ENCODE peak calls at places on chromosomes 12 and 14, in seven cellular contexts. N, X, H, U, G, O and Y are unnamed samples.

GRCh38 chr14:99263564-99264330 is 8.2 kb downstream of the BCL11B start:
- DNase-seq in N (no peak), X (no peak), H (no peak), U (no peak), G (no peak), O (no peak), Y (no peak)

GRCh38 chr12:130335517-130336392 is 1.9 kb upstream of the PIWIL1 start:
- DNase-seq in N (no peak), X (peak), H (peak), U (peak), G (peak), O (peak), Y (peak)

GRCh38 chr12:47361389-47362031 is 281.8 kb upstream of the AMIGO2 start:
- DNase-seq in N (no peak), X (no peak), H (no peak), U (no peak), G (peak), O (no peak), Y (no peak)

GRCh38 chr12:105968025-105968424 is 170.7 kb downstream of the NUAK1 start:
- DNase-seq in N (no peak), X (no peak), H (no peak), U (no peak), G (no peak), O (no peak), Y (no peak)

GRCh38 chr14:95274283-95274682 is 45.4 kb downstream of the CLMN start:
- DNase-seq in N (no peak), X (no peak), H (no peak), U (no peak), G (no peak), O (no peak), Y (no peak)

GRCh38 chr14:100083706-100084105 is 18.5 kb downstream of the EVL start:
- DNase-seq in N (no peak), X (no peak), H (peak), U (peak), G (no peak), O (no peak), Y (no peak)

GRCh38 chr12:52615208-52615868 is 3.0 kb downstream of the KRT73 start:
- DNase-seq in N (no peak), X (peak), H (peak), U (peak), G (no peak), O (no peak), Y (no peak)

GRCh38 chr12:122596838-122597237 is 69.8 kb downstream of the KNTC1 start:
- DNase-seq in N (no peak), X (no peak), H (no peak), U (no peak), G (no peak), O (no peak), Y (no peak)

GRCh38 chr12:47377414-47378221 is 297.9 kb upstream of the AMIGO2 start:
- DNase-seq in N (peak), X (peak), H (peak), U (peak), G (no peak), O (peak), Y (no peak)

GRCh38 chr12:116529048-116529447 is 30.1 kb upstream of the MAP1LC3B2 start:
- DNase-seq in N (no peak), X (peak), H (no peak), U (peak), G (no peak), O (no peak), Y (no peak)

GRCh38 chr14:61545716-61546455 is 149.4 kb upstream of the HIF1A start:
- DNase-seq in N (no peak), X (no peak), H (no peak), U (no peak), G (no peak), O (no peak), Y (no peak)

GRCh38 chr14:87628129-87628528 is 364.9 kb downstream of the GALC start:
- DNase-seq in N (no peak), X (peak), H (no peak), U (peak), G (no peak), O (no peak), Y (no peak)

DNA sequence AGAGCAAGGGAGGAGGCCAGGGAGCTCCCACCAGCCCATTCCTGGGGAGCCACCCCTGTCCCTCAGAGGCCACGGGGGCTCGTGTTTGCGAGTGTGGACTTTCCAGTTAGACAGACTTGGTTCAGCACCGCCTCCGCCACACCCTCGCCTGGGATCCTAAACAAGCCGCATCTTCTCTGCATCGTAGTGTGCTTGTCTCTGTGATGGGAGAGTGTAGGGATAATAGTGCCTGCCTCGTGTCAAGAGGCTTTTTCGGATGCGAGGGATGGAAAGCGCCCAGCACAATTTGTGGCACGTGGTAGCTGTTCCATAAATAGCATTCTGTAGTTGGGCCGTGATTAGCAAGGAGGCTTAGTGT is 1.3 kb upstream of the PPP1R13B start:
- DNase-seq in N (peak), X (no peak), H (no peak), U (no peak), G (no peak), O (no peak), Y (no peak)
- TF ChIP-seq CTCF in N (no peak), X (no peak), H (no peak), U (no peak), G (no peak), O (no peak), Y (no peak)

DNA sequence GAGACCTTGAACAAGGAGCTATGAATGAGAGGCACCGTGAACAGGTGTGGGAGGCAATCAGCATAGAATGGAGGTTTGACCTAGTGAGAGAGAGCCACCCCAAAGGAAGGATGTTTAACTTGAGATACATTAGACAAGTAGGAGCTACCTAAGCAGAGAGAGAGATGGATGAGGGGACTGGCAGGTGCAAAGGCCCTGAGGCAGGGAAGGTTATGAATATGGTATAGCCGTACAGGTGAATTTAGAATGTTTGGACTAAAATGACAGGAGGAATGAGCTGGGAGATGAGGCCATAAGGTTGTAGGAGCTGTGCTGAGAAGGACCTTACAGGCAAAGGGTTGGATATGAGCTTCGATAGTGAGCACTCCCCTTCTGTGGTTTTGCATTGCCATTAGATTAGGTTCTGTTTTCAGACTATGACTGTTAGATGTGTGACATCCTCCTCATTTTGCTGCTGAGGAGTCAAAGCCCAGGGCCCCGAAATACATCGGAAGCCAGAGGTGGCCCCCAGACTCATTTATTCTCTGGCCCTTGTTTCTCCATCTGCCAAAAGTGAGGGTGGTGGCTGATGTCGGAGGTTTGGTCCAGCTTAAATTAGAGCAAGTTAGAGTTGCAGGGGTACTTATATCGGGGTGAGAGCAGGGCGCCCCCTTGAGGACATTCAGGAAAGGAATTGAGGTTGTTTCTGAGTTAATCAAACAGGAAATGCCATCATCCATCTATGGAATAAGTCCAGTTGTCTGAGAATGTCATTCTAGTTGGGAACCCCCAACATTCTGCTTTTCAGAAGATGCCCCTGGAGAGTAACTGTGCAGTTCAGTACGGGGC is 29.4 kb downstream of the SLC24A4 start:
- DNase-seq in N (no peak), X (peak), H (peak), U (no peak), G (peak), O (no peak), Y (peak)
- TF ChIP-seq CTCF in N (no peak), X (peak), H (peak), U (peak), G (peak), O (peak), Y (peak)

GRCh38 chr14:26402126-26402525 is 195.7 kb downstream of the NOVA1 start:
- DNase-seq in N (no peak), X (no peak), H (no peak), U (no peak), G (no peak), O (no peak), Y (no peak)
- TF ChIP-seq CTCF in N (no peak), X (no peak), H (no peak), U (no peak), G (no peak), O (no peak), Y (no peak)

DNA sequence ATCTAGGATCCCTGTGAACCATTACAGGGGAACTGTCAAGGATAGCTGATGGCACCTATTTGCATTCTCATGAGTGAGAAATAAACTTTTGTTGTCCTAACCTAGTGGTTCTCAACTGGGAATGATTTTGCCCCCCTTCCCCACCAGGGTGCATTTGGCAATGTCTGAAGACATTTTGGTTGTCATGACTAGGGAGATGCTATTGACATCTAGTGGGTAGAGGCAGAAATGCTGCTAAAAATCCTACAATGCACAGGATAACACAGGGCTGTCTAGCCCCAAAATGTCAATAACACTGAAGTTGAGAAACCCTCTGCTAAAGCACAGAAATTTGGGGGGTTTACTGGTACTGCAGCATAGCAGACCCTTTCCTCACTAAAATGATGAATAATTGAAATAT is 140.9 kb upstream of the SRRM4 start:
- DNase-seq in N (no peak), X (no peak), H (no peak), U (no peak), G (peak), O (no peak), Y (no peak)
- TF ChIP-seq CTCF in N (no peak), X (no peak), H (no peak), U (no peak), G (peak), O (no peak), Y (peak)

DNA sequence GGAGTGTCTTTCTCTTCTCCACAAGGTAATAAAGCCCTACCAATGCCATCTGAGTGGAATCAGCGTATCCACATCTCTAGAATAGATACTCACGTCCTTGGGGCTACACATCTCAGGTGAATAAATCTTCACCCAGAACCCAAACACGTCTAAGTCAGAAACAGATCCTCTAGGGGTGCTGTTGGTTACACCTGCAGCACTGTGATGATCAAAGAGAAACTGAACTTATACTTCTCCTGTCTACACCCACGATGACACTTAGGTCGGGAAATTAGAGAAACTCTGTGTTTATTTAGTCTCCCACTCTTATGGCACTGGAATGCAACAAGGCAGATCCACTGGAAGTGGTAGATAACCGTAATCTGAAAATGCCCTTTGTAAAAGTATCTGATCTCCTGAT is 46.2 kb downstream of the WIF1 start:
- DNase-seq in N (no peak), X (no peak), H (no peak), U (no peak), G (peak), O (no peak), Y (no peak)
- TF ChIP-seq CTCF in N (no peak), X (no peak), H (no peak), U (no peak), G (peak), O (no peak), Y (no peak)

DNA sequence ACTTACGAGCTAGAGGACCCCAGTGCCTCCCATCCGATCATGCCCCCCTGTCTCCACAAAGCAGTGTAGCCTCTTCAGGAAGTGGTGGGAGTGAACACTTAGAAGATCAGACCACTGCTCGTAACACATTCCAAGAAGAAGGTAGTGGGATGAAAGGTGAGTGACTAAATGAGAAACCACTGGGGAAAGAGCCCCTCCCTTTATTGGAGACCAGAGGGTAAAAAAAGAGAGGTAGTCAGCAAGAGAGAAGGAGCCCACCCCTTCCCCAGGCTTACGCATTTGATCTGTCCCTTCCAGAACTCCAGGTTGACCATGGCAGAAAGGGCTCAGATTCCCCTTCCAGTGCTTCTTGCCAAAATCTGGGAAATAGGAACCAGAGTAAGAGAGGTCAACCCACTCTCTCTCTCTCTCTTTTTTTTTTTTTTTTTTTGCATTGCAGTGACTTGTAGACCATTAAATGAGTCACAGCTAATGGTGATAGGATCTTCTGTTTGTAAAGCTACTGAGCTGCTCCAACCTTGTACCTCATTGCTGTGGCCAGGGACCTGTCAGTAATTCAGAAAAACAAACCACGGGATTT is 165.4 kb downstream of the GCH1 start:
- DNase-seq in N (no peak), X (peak), H (peak), U (peak), G (no peak), O (no peak), Y (no peak)
- TF ChIP-seq CTCF in N (no peak), X (no peak), H (no peak), U (no peak), G (no peak), O (no peak), Y (no peak)

GRCh38 chr14:104936361-104937155 is 11.9 kb downstream of the PLD4 start:
- DNase-seq in N (peak), X (no peak), H (no peak), U (no peak), G (no peak), O (no peak), Y (no peak)
- TF ChIP-seq CTCF in N (no peak), X (no peak), H (no peak), U (no peak), G (no peak), O (no peak), Y (no peak)

GRCh38 chr14:32017587-32017986 is 59.5 kb upstream of the ARHGAP5 start:
- DNase-seq in N (no peak), X (peak), H (no peak), U (no peak), G (no peak), O (no peak), Y (no peak)

GRCh38 chr14:32021341-32021740 is 55.8 kb upstream of the ARHGAP5 start:
- DNase-seq in N (no peak), X (no peak), H (no peak), U (no peak), G (no peak), O (no peak), Y (no peak)

GRCh38 chr14:32019271-32019670 is 57.8 kb upstream of the ARHGAP5 start:
- DNase-seq in N (no peak), X (peak), H (no peak), U (no peak), G (no peak), O (no peak), Y (no peak)

GRCh38 chr14:32020882-32021281 is 56.2 kb upstream of the ARHGAP5 start:
- DNase-seq in N (no peak), X (no peak), H (no peak), U (no peak), G (no peak), O (no peak), Y (no peak)

GRCh38 chr14:32018391-32019092 is 58.6 kb upstream of the ARHGAP5 start:
- DNase-seq in N (no peak), X (no peak), H (no peak), U (no peak), G (no peak), O (no peak), Y (no peak)
- TF ChIP-seq CTCF in N (no peak), X (no peak), H (no peak), U (no peak), G (no peak), O (no peak), Y (no peak)

DNA sequence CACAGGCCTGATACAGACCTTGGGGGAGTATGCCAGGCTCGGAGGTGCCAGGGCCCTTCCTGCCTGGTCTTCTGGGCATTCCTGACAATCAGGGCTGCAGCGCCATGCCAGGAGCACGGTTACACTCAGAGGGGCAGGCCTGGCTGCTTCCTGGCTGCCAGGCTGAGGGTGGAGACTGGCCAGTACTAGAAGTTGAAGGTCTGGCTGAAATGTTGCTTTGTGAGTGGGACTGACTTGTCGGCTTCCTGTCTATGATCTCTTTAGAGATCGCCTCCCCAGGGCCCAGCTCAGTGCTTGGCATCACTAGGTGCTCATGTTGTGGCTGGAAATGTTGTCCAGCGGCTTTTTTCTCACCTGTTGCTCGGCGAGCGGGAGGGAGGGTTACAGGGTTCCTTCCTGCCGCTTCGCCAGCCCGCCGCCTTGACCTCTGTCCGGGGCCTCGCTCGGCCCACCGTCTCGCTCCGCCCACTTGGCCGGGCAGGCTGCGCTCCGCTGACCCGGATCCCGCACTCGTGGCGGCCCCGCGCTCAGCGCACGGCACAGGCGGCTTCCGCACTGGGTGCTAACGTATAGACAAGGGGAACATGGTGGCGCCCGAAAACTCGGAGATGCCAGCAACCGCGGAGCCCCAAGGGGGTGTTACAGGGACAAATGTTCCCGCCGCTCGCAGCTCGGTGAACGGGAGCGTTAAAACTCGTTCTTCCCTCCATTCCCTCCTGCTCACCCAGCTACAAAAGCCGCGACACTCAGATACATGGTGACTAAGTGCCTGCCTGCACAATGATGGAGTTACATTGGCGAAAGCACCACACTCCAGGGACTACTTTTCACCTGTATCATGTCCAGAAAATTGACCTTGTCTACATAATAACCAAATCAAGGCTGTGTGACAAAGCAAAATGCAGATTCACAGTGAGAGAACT is 32.7 kb downstream of the PAPLN start:
- DNase-seq in N (peak), X (peak), H (peak), U (peak), G (peak), O (no peak), Y (peak)
- TF ChIP-seq CTCF in N (no peak), X (no peak), H (no peak), U (no peak), G (no peak), O (no peak), Y (no peak)

GRCh38 chr14:66752109-66752508 is 244.2 kb downstream of the GPHN start:
- DNase-seq in N (no peak), X (peak), H (no peak), U (no peak), G (no peak), O (no peak), Y (no peak)

GRCh38 chr14:66745078-66745477 is 237.1 kb downstream of the GPHN start:
- DNase-seq in N (no peak), X (no peak), H (no peak), U (no peak), G (no peak), O (no peak), Y (no peak)

GRCh38 chr14:66746316-66747006 is 238.5 kb downstream of the GPHN start:
- DNase-seq in N (no peak), X (peak), H (peak), U (peak), G (peak), O (peak), Y (peak)
- TF ChIP-seq CTCF in N (peak), X (peak), H (peak), U (peak), G (peak), O (peak), Y (peak)